ENCODE peak calls at places on chromosomes 13 and 19, in seven cellular contexts. B, H, Y, N, M, F and Z are unnamed samples.

GRCh38 chr19:43407416-43408005 is 7.2 kb upstream of the TEX101 start:
- DNase-seq in B (no peak), H (no peak), Y (no peak), N (no peak), M (no peak), F (no peak), Z (no peak)

GRCh38 chr13:102597029-102598015 is 536 bp downstream of the TPP2 start:
- DNase-seq in B (peak; percentile 41), H (peak; percentile 34), Y (no peak), N (peak; percentile 24), M (no peak), F (peak; percentile 24), Z (peak; percentile 28)

GRCh38 chr13:52804202-52804641 is 44.2 kb downstream of the PCDH8 start:
- DNase-seq in B (no peak), H (no peak), Y (no peak), N (no peak), M (no peak), F (no peak), Z (no peak)

GRCh38 chr19:4744451-4745170 is 21.0 kb upstream of the DPP9 start:
- DNase-seq in B (peak; percentile 92), H (peak; percentile 59), Y (no peak), N (no peak), M (no peak), F (peak; percentile 95), Z (peak; percentile 71)

GRCh38 chr19:40445006-40445312 is 824 bp upstream of the SERTAD3 start:
- DNase-seq in B (no peak), H (no peak), Y (no peak), N (no peak), M (no peak), F (no peak), Z (no peak)

GRCh38 chr13:68574053-68574452 is 1343.9 kb upstream of the PCDH9 start:
- DNase-seq in B (no peak), H (no peak), Y (no peak), N (no peak), M (no peak), F (no peak), Z (no peak)

GRCh38 chr19:46416077-46416709 is 2.8 kb upstream of the CCDC8 start:
- DNase-seq in B (peak; percentile 93), H (no peak), Y (peak; percentile 81), N (peak; percentile 95), M (no peak), F (peak; percentile 66), Z (no peak)

GRCh38 chr19:41351339-41352245 is 2.1 kb downstream of the TGFB1 start:
- DNase-seq in B (peak; percentile 94), H (peak; percentile 59), Y (no peak), N (peak; percentile 46), M (peak; percentile 82), F (peak; percentile 75), Z (peak; percentile 49)

GRCh38 chr19:44207126-44207803 is 5.1 kb upstream of the ZNF227 start:
- DNase-seq in B (peak; percentile 94), H (peak; percentile 92), Y (peak; percentile 91), N (peak; percentile 96), M (peak; percentile 58), F (peak; percentile 91), Z (peak; percentile 96)

GRCh38 chr19:44003461-44004134 is 841 bp downstream of the ZNF230 start:
- DNase-seq in B (peak; percentile 23), H (peak; percentile 18), Y (peak; percentile 2), N (no peak), M (no peak), F (peak; percentile 6), Z (peak; percentile 58)

GRCh38 chr19:37551123-37551993 is 43.2 kb downstream of the ZNF571 start:
- DNase-seq in B (peak; percentile 86), H (peak; percentile 6), Y (peak; percentile 76), N (peak; percentile 84), M (peak; percentile 66), F (peak; percentile 79), Z (no peak)

GRCh38 chr13:111561091-111561778 is 240.8 kb downstream of the TEX29 start:
- DNase-seq in B (no peak), H (no peak), Y (no peak), N (no peak), M (no peak), F (no peak), Z (no peak)

GRCh38 chr19:11296264-11296663 is 304 bp downstream of the TSPAN16 start:
- DNase-seq in B (peak; percentile 27), H (no peak), Y (no peak), N (no peak), M (no peak), F (no peak), Z (no peak)

GRCh38 chr13:77503398-77503797 is 32.1 kb upstream of the SCEL start:
- DNase-seq in B (no peak), H (no peak), Y (no peak), N (no peak), M (no peak), F (no peak), Z (no peak)

GRCh38 chr13:75968103-75968838 is 332.1 kb downstream of the LMO7 start:
- DNase-seq in B (no peak), H (peak; percentile 58), Y (no peak), N (no peak), M (no peak), F (no peak), Z (peak; percentile 67)

GRCh38 chr13:47672982-47673670 is 327.9 kb downstream of the SUCLA2 start:
- DNase-seq in B (peak; percentile 81), H (peak; percentile 49), Y (no peak), N (no peak), M (no peak), F (peak; percentile 6), Z (no peak)

GRCh38 chr19:15488489-15489226 is 9.4 kb upstream of the PGLYRP2 start:
- DNase-seq in B (no peak), H (no peak), Y (no peak), N (no peak), M (no peak), F (no peak), Z (no peak)

GRCh38 chr13:25037057-25037813 is 58.7 kb upstream of the PABPC3 start:
- DNase-seq in B (peak; percentile 71), H (peak; percentile 40), Y (peak; percentile 43), N (peak; percentile 51), M (peak; percentile 61), F (peak; percentile 38), Z (peak; percentile 76)

GRCh38 chr19:3468211-3468610 is 12.1 kb downstream of the SMIM24 start:
- DNase-seq in B (no peak), H (no peak), Y (no peak), N (no peak), M (no peak), F (no peak), Z (no peak)

GRCh38 chr19:43739419-43739818 is 15.3 kb downstream of the SMG9 start:
- DNase-seq in B (no peak), H (no peak), Y (no peak), N (no peak), M (no peak), F (no peak), Z (no peak)

GRCh38 chr19:6886272-6886671 is 1.1 kb upstream of the ADGRE1 start:
- DNase-seq in B (no peak), H (no peak), Y (no peak), N (no peak), M (no peak), F (no peak), Z (no peak)

GRCh38 chr13:87138856-87139255 is 532.3 kb upstream of the SLITRK5 start:
- DNase-seq in B (no peak), H (no peak), Y (no peak), N (no peak), M (no peak), F (no peak), Z (no peak)

GRCh38 chr19:17579523-17580244 is 24.2 kb downstream of the COLGALT1 start:
- DNase-seq in B (peak; percentile 81), H (peak; percentile 37), Y (peak; percentile 43), N (peak; percentile 93), M (peak; percentile 42), F (peak; percentile 75), Z (peak; percentile 51)

GRCh38 chr13:110371550-110372465 is 64.7 kb downstream of the COL4A2 start:
- DNase-seq in B (no peak), H (no peak), Y (no peak), N (peak; percentile 57), M (no peak), F (no peak), Z (no peak)

GRCh38 chr19:1747285-1748114 is 5.8 kb upstream of the ONECUT3 start:
- DNase-seq in B (peak; percentile 88), H (peak; percentile 100), Y (no peak), N (no peak), M (no peak), F (peak; percentile 98), Z (peak; percentile 94)

GRCh38 chr13:102128216-102128800 is 273.5 kb downstream of the FGF14 start:
- DNase-seq in B (peak; percentile 3), H (peak; percentile 81), Y (no peak), N (peak; percentile 20), M (no peak), F (no peak), Z (peak; percentile 28)

GRCh38 chr13:45385912-45386311 is 32.3 kb downstream of the SLC25A30 start:
- DNase-seq in B (no peak), H (no peak), Y (no peak), N (no peak), M (no peak), F (no peak), Z (no peak)

GRCh38 chr13:103852036-103852435 is 785.8 kb upstream of the SLC10A2 start:
- DNase-seq in B (no peak), H (no peak), Y (peak; percentile 16), N (no peak), M (no peak), F (no peak), Z (no peak)

GRCh38 chr19:17889609-17890214 is 18.0 kb downstream of the SLC5A5 start:
- DNase-seq in B (peak; percentile 79), H (peak; percentile 24), Y (no peak), N (no peak), M (no peak), F (no peak), Z (peak; percentile 66)

GRCh38 chr19:23436318-23436717 is 41.0 kb upstream of the ZNF91 start:
- DNase-seq in B (no peak), H (no peak), Y (no peak), N (peak; percentile 35), M (no peak), F (no peak), Z (no peak)

GRCh38 chr13:40486518-40487163 is 179.8 kb downstream of the FOXO1 start:
- DNase-seq in B (no peak), H (no peak), Y (no peak), N (no peak), M (no peak), F (no peak), Z (no peak)

GRCh38 chr19:51014242-51014641 is 5.3 kb downstream of the KLK10 start:
- DNase-seq in B (no peak), H (no peak), Y (no peak), N (no peak), M (no peak), F (no peak), Z (no peak)

GRCh38 chr13:29513981-29514719 is 81.3 kb downstream of the SLC7A1 start:
- DNase-seq in B (peak; percentile 44), H (no peak), Y (no peak), N (peak; percentile 72), M (no peak), F (no peak), Z (no peak)

GRCh38 chr19:20928371-20928770 is 5.3 kb downstream of the ZNF85 start:
- DNase-seq in B (peak; percentile 28), H (peak; percentile 44), Y (no peak), N (no peak), M (no peak), F (peak; percentile 36), Z (peak; percentile 46)

GRCh38 chr13:49220856-49221614 is 897 bp downstream of the MLNR start:
- DNase-seq in B (peak; percentile 30), H (no peak), Y (no peak), N (no peak), M (no peak), F (no peak), Z (no peak)

GRCh38 chr19:15779756-15780476 is 7.5 kb upstream of the OR10H5 start:
- DNase-seq in B (no peak), H (peak; percentile 55), Y (no peak), N (no peak), M (no peak), F (no peak), Z (peak; percentile 7)

GRCh38 chr13:71034018-71034417 is 833.0 kb downstream of the DACH1 start:
- DNase-seq in B (no peak), H (no peak), Y (no peak), N (no peak), M (no peak), F (no peak), Z (no peak)

GRCh38 chr13:80755925-80756324 is 415.0 kb upstream of the SPRY2 start:
- DNase-seq in B (no peak), H (no peak), Y (no peak), N (no peak), M (no peak), F (no peak), Z (no peak)